ENCODE peak calls at places on chromosome 20, in eight cellular contexts. W, I, U, B, T, F, R and Q are unnamed samples.

GRCh38 chr20:25039697-25040437 is 18.1 kb downstream of the ACSS1 start:
- DNase-seq in R (peak; percentile 85), B (peak; percentile 72), T (peak; percentile 96), U (peak; percentile 90), F (peak; percentile 87), W (peak; percentile 85), I (no peak), Q (peak; percentile 61)

GRCh38 chr20:878511-879307 is 37.4 kb downstream of the ANGPT4 start:
- DNase-seq in I (no peak), B (peak; percentile 11), U (peak; percentile 33), R (no peak), T (no peak), W (no peak), F (no peak), Q (peak; percentile 3)

GRCh38 chr20:20594171-20594530 is 118.3 kb downstream of the RALGAPA2 start:
- DNase-seq in W (no peak), B (peak; percentile 15), U (no peak), T (no peak), F (no peak), R (no peak), I (no peak), Q (peak; percentile 7)

GRCh38 chr20:23631981-23632710 is 5.6 kb downstream of the CST3 start:
- DNase-seq in R (no peak), U (no peak), I (no peak), T (no peak), B (no peak), F (no peak), W (peak; percentile 60), Q (no peak)

GRCh38 chr20:19628570-19629134 is 129.4 kb upstream of the RIN2 start:
- DNase-seq in I (peak; percentile 43), R (no peak), U (peak; percentile 50), W (no peak), T (peak; percentile 76), B (peak; percentile 40), F (no peak), Q (peak; percentile 72)

GRCh38 chr20:17889226-17889625 is 79.4 kb downstream of the SNX5 start:
- DNase-seq in W (no peak), F (no peak), U (no peak), R (no peak), B (peak; percentile 41), T (peak; percentile 64), I (no peak), Q (no peak)

GRCh38 chr20:53707341-53708102 is 113.9 kb upstream of the ZNF217 start:
- DNase-seq in I (no peak), B (peak; percentile 68), R (no peak), F (no peak), W (no peak), U (peak; percentile 16), T (no peak), Q (peak; percentile 54)

GRCh38 chr20:50678213-50678898 is 13.0 kb downstream of the RIPOR3 start:
- DNase-seq in B (peak; percentile 43), W (no peak), I (no peak), R (no peak), U (no peak), T (no peak), F (peak; percentile 38), Q (no peak)

DNA sequence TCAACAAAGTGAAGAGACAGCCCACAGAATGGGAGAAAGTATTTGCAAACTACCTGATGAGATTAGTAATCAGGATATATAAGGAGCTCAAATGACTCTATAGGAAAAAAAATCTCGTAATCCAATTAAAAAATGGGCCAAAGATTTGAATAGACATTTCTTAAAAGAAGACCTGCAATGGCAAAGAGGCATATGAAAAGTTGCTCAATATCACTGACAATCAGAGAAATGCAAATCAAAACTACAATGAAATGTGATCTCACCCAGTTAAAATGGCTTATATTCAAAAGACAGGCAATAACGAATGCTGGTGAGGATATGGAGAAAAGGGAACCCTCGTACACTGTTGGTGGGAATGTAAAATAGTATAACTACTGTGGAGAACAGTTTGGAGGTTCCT is 64.9 kb downstream of the TOX2 start:
- DNase-seq in R (no peak), F (no peak), T (no peak), W (no peak), B (no peak), U (no peak), I (no peak), Q (no peak)
- H3K4me3 ChIP-seq in R (no peak overlapping the region), F (no peak overlapping the region), T (no peak overlapping the region), W (no peak overlapping the region), B (no peak overlapping the region), U (no peak overlapping the region), I (no peak overlapping the region), Q (no peak overlapping the region)

GRCh38 chr20:10169752-10170151 is 48.9 kb upstream of the SNAP25 start:
- DNase-seq in B (no peak), R (no peak), F (no peak), W (no peak), U (no peak), I (no peak), T (no peak), Q (no peak)

GRCh38 chr20:10170261-10170660 is 48.4 kb upstream of the SNAP25 start:
- DNase-seq in I (no peak), B (no peak), U (no peak), T (no peak), F (no peak), R (no peak), W (no peak), Q (no peak)

GRCh38 chr20:10167594-10167993 is 51.0 kb upstream of the SNAP25 start:
- DNase-seq in I (no peak), U (no peak), W (no peak), F (no peak), R (no peak), B (no peak), T (no peak), Q (no peak)

GRCh38 chr20:10172998-10173655 is 45.5 kb upstream of the SNAP25 start:
- DNase-seq in B (no peak), U (no peak), R (no peak), I (no peak), W (no peak), T (no peak), F (no peak), Q (no peak)

GRCh38 chr20:10171864-10172751 is 46.5 kb upstream of the SNAP25 start:
- DNase-seq in U (no peak), I (no peak), W (peak; percentile 55), T (peak; percentile 60), B (peak; percentile 64), F (peak; percentile 27), R (peak; percentile 33), Q (peak; percentile 57)
- H3K4me3 ChIP-seq in U (peak overlapping the region; percentile 39), I (peak overlapping the region; percentile 36), W (peak overlapping the region; percentile 51), T (peak overlapping the region; percentile 42), B (peak overlapping the region; percentile 61), F (peak overlapping the region; percentile 35), R (peak overlapping the region; percentile 32), Q (peak overlapping the region; percentile 47)

GRCh38 chr20:56625837-56626236 is 3.3 kb upstream of the TFAP2C start:
- DNase-seq in F (no peak), I (no peak), W (no peak), U (no peak), B (no peak), T (no peak), R (no peak), Q (no peak)

GRCh38 chr20:56628015-56628872 is 862 bp upstream of the TFAP2C start:
- DNase-seq in R (no peak), B (no peak), T (no peak), U (no peak), I (no peak), W (no peak), F (no peak), Q (no peak)

GRCh38 chr20:56624786-56625681 is 4.1 kb upstream of the TFAP2C start:
- DNase-seq in T (no peak), I (no peak), B (no peak), F (no peak), W (no peak), R (no peak), U (no peak), Q (no peak)

GRCh38 chr20:56627122-56628014 is 1.7 kb upstream of the TFAP2C start:
- DNase-seq in F (no peak), R (no peak), I (no peak), U (no peak), W (no peak), T (no peak), B (no peak), Q (no peak)

DNA sequence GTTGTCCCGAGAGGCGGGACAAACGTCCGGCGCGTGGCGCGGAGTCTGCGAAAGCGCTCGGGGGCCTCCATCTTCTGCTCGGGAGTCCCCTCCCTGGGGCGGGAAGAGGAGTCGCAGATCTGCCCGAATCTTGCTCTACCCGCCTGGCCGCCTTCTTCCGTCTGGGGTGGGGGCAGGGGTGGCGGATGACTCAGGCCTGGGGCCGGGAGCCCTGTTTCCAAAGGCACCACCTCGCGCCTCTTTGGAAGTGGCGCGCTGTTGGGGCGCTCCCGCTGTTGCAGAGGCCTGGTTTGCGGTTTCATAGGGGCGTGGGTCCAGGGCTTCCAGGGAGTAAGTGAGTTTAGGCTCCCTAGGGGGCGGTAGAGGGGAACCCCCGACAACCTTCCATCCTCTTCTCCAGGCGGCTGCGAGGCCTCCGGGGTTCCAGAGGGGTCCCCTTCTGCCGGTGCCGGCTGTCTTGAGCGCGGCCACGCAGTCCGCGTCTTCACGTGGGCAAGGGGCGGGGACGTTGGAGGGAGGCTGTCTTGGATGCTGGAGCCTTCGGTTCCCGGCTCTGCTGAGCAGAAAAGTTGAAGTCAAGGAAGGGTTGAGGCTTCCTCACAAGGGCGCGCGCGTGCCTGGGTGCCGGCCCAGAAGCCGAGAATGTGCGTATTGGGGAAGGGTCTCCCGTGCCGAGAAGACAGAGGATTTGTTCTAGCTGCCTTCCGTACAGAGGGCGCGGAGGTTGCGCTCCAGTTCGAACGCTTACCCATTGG is 2.6 kb upstream of the TFAP2C start:
- DNase-seq in T (no peak), F (no peak), U (no peak), I (no peak), R (no peak), B (peak; percentile 21), W (no peak), Q (peak; percentile 63)
- H3K4me3 ChIP-seq in T (no peak overlapping the region), F (no peak overlapping the region), U (no peak overlapping the region), I (no peak overlapping the region), R (no peak overlapping the region), B (no peak overlapping the region), W (no peak overlapping the region), Q (no peak overlapping the region)

DNA sequence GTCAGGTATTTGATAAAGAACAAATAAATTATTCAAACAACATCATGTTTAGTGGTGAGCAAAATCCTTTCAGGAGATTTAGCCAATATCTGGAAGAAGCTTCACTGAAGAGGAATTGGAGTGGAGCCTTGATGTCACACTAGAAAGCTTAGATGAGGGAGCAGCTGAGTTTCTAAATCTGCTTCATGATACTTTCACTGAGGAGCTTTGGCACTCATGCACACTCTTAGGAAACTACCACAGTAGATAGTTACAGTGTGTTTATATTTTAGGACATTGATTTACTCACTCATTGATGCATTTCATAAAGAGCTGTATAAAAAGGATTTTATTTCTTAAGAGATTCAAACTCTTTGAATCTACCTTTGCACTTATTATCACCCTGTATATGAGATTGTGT is 366.2 kb upstream of the BTBD3 start:
- DNase-seq in U (no peak), F (no peak), I (no peak), R (no peak), B (no peak), W (no peak), T (no peak), Q (no peak)
- H3K4me3 ChIP-seq in U (no peak overlapping the region), F (no peak overlapping the region), I (no peak overlapping the region), R (no peak overlapping the region), B (no peak overlapping the region), W (no peak overlapping the region), T (no peak overlapping the region), Q (no peak overlapping the region)

DNA sequence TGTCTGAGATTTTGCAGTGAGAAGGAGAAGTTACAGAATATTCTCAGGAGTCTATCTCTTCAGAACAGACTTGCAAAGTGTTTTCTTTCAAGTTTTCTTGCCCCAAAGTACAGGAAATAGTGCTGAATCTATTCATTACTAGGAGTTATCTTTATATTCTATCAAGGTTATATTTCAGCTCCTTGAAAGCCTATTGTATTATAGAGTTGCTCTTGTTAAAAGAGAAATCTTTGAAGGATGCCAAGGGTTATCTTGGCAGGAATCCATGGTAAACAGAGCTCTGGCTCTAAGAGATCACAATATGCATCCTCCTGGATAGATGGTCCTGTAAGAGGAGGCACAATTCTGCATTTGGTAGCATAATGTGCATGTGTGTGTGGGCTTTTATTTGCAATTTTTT is 21.2 kb upstream of the SNRPB2 start:
- DNase-seq in T (no peak), B (no peak), I (no peak), F (no peak), W (no peak), U (no peak), R (no peak), Q (no peak)
- H3K4me3 ChIP-seq in T (no peak overlapping the region), B (no peak overlapping the region), I (no peak overlapping the region), F (no peak overlapping the region), W (no peak overlapping the region), U (no peak overlapping the region), R (no peak overlapping the region), Q (no peak overlapping the region)